ENCODE peak calls at places on chromosomes 5 and 9, in ten cellular contexts. P is body of pancreas, Q is hepatocyte, B is lung, Y is colonic mucosa, C is foreskin fibroblast, I is transverse colon, X is left ventricle myocardium inferior, H is astrocyte of the spinal cord, F is tibial artery. M is an unnamed sample.

GRCh38 chr5:132327278-132327959 is 33.2 kb downstream of the SLC22A4 start:
- DNase-seq in B (no peak), P (no peak), I (no peak), X (no peak), Y (no peak), Q (no peak), H (no peak), C (peak; percentile 60), F (no peak), M (peak; percentile 81)

GRCh38 chr5:109218767-109219166 is 191.0 kb downstream of the PJA2 start:
- DNase-seq in I (no peak), F (no peak), H (no peak), B (no peak), C (peak; percentile 14), Y (no peak), Q (no peak), X (no peak), P (no peak), M (no peak)

GRCh38 chr5:65142511-65143011 is 339.2 kb downstream of the ADAMTS6 start:
- DNase-seq in H (peak; percentile 70), Y (no peak), Q (peak; percentile 22), B (no peak), X (no peak), F (no peak), P (no peak), I (no peak), C (peak; percentile 69), M (peak; percentile 86)

GRCh38 chr5:14268236-14268701 is 125.1 kb downstream of the TRIO start:
- DNase-seq in X (no peak), B (no peak), Q (peak; percentile 55), P (no peak), C (peak; percentile 81), I (no peak), H (peak; percentile 68), Y (no peak), F (no peak), M (peak; percentile 83)

GRCh38 chr5:170589643-170590042 is 85.8 kb downstream of the KCNIP1 start:
- DNase-seq in Y (no peak), P (no peak), H (no peak), Q (no peak), F (no peak), I (no peak), C (no peak), B (no peak), X (no peak), M (no peak)

GRCh38 chr9:94084314-94084713 is at the start of gene PTPDC1:
- DNase-seq in B (no peak), Q (peak; percentile 40), C (peak; percentile 83), Y (no peak), H (peak; percentile 88), P (no peak), I (no peak), X (no peak), F (no peak), M (peak; percentile 84)

GRCh38 chr9:101229606-101230005 is 155.2 kb downstream of the BAAT start:
- DNase-seq in Q (no peak), C (no peak), X (no peak), F (no peak), Y (no peak), B (no peak), P (no peak), I (no peak), H (no peak), M (no peak)

GRCh38 chr9:33403941-33404781 is 1.8 kb upstream of the AQP7 start:
- DNase-seq in I (no peak), P (no peak), H (no peak), Q (no peak), C (no peak), B (no peak), F (no peak), Y (no peak), X (no peak), M (no peak)

GRCh38 chr9:133845659-133845947 is 107.5 kb upstream of the SARDH start:
- DNase-seq in P (no peak), F (no peak), B (no peak), X (no peak), Y (no peak), I (no peak), C (no peak), H (no peak), Q (no peak), M (no peak)

GRCh38 chr5:20353481-20353880 is 365.5 kb upstream of the CDH18 start:
- DNase-seq in F (no peak), I (no peak), P (no peak), B (no peak), Y (no peak), X (no peak), H (no peak), Q (no peak), C (no peak), M (no peak)

GRCh38 chr9:1353291-1353690 is 303.1 kb downstream of the DMRT2 start:
- DNase-seq in Y (no peak), I (no peak), P (no peak), C (no peak), F (no peak), X (no peak), B (no peak), H (no peak), Q (no peak), M (no peak)

GRCh38 chr5:151213803-151214613 is 9.9 kb downstream of the CCDC69 start:
- DNase-seq in B (peak; percentile 89), I (peak; percentile 86), C (peak; percentile 25), Y (peak; percentile 74), H (no peak), X (peak; percentile 79), Q (peak; percentile 64), P (peak; percentile 36), F (peak; percentile 88), M (peak; percentile 23)

GRCh38 chr5:79684782-79685181 is 4.9 kb upstream of the CMYA5 start:
- DNase-seq in P (no peak), Y (no peak), C (no peak), F (no peak), B (no peak), I (no peak), Q (no peak), H (no peak), X (no peak), M (no peak)

GRCh38 chr5:22249209-22249608 is 603.9 kb downstream of the CDH12 start:
- DNase-seq in Y (no peak), H (no peak), C (no peak), Q (no peak), F (no peak), B (no peak), I (no peak), X (no peak), P (no peak), M (no peak)

GRCh38 chr9:80664327-80665210 is 1024.8 kb downstream of the TLE1 start:
- DNase-seq in C (no peak), Q (peak; percentile 10), Y (no peak), P (no peak), X (no peak), H (peak; percentile 9), B (no peak), I (no peak), F (no peak), M (no peak)

GRCh38 chr9:109198736-109199384 is 31.8 kb upstream of the FRRS1L start:
- DNase-seq in H (no peak), Q (no peak), C (no peak), P (no peak), F (no peak), Y (no peak), I (no peak), X (no peak), B (no peak), M (no peak)
- TF ChIP-seq CTCF in H (no peak), Q (no peak), C (no peak), P (no peak), F (no peak), Y (no peak), I (no peak), X (no peak), B (no peak), M (no peak)

GRCh38 chr5:143397302-143398052 is 6.0 kb downstream of the NR3C1 start:
- DNase-seq in C (no peak), P (no peak), X (no peak), H (peak; percentile 45), Y (no peak), Q (no peak), I (no peak), B (no peak), F (no peak), M (no peak)
- H3K4me3 ChIP-seq in C (peak overlapping the region; percentile 85), P (no peak overlapping the region), X (peak overlapping the region; percentile 88), H (peak overlapping the region; percentile 21), Y (no peak overlapping the region), Q (peak overlapping the region; percentile 27), I (no peak overlapping the region), B (no peak overlapping the region), F (peak overlapping the region; percentile 78), M (peak overlapping the region; percentile 91)

GRCh38 chr9:7615344-7615743 is 184.2 kb downstream of the DMAC1 start:
- DNase-seq in F (no peak), H (no peak), Q (no peak), Y (no peak), B (no peak), C (no peak), P (no peak), I (no peak), X (no peak), M (no peak)
- TF ChIP-seq CTCF in F (no peak), H (no peak), Q (no peak), Y (no peak), B (no peak), C (no peak), P (no peak), I (no peak), X (no peak), M (no peak)

GRCh38 chr5:98767563-98767962 is 5.9 kb upstream of the RGMB start:
- DNase-seq in I (no peak), F (no peak), Y (no peak), Q (no peak), X (no peak), P (no peak), C (peak; percentile 40), H (peak; percentile 36), B (no peak), M (no peak)
- H3K4me3 ChIP-seq in I (no peak overlapping the region), F (no peak overlapping the region), Y (no peak overlapping the region), Q (no peak overlapping the region), X (no peak overlapping the region), P (no peak overlapping the region), C (peak overlapping the region; percentile 79), H (no peak overlapping the region), B (no peak overlapping the region), M (no peak overlapping the region)

DNA sequence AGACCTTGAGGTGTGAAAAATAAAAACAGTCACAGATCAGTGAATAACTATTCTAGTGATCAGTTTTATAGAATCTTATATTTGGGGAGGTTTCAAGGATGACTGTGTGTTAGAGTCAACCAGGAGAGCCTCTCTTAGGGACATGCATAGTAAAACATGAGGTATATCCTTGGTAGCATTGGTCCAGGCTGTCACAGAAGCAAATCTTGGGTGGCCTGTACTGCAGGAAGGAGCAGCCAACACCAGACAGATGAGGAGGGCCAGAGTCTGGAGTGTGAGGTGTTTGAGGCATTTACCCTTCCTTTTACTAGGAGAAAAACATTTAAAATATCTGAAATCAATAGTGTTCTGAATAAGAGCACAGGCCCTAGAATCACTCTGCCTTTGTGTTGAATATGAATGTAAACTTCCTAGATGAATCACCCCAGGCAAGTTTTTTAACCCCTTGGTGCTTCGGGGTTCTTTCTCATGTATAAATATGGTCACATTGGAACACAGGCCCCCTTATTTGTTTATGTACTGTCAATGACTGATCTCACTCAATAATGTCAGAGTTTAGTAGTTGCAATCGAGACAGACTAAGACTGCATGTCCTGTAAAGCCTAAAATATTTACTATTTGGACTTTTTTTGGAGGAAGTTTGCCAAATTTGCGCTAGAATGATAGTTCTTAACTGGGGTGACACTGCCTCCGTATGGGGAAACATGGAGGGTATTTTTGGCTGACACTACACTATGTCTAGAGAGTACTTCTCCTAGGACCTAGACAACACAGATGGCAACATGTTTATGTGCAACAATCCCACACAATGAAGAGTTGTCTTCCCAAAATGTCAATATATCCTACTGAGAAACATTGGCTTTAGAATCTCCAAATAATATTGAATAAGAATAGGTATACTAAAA is 416.6 kb upstream of the POU5F2 start:
- DNase-seq in Y (no peak), I (no peak), H (no peak), C (peak; percentile 29), X (no peak), F (no peak), P (no peak), B (no peak), Q (no peak), M (no peak)
- TF ChIP-seq CTCF in Y (no peak), I (no peak), H (no peak), C (no peak), X (no peak), F (no peak), P (no peak), B (no peak), Q (no peak), M (peak; percentile 4)